ENCODE peak calls at places on chromosomes 6 and 20, in five cellular contexts. Y, H, O, V and A are unnamed samples.

GRCh38 chr20:47233333-47234188 is 122.9 kb downstream of the ZMYND8 start:
- DNase-seq in H (no peak), V (no peak), Y (peak; percentile 78), O (no peak), A (no peak)

GRCh38 chr20:50919567-50919966 is 11.7 kb downstream of the ADNP start:
- DNase-seq in O (peak; percentile 53), Y (peak; percentile 70), H (no peak), V (peak; percentile 61), A (no peak)

GRCh38 chr6:143629104-143630080 is 48.4 kb upstream of the PHACTR2 start:
- DNase-seq in O (no peak), V (no peak), H (no peak), Y (peak; percentile 34), A (no peak)

GRCh38 chr6:110319843-110320242 is 38.3 kb downstream of the METTL24 start:
- DNase-seq in Y (no peak), O (no peak), H (no peak), V (no peak), A (no peak)

GRCh38 chr6:22569281-22570184 is at the start of gene HDGFL1:
- DNase-seq in Y (no peak), H (no peak), O (no peak), V (peak; percentile 7), A (no peak)

GRCh38 chr6:11806561-11807317 is 28.1 kb upstream of the ADTRP start:
- DNase-seq in H (peak; percentile 3), Y (peak; percentile 6), O (no peak), V (no peak), A (no peak)

GRCh38 chr20:51404297-51405060 is 138.0 kb downstream of the NFATC2 start:
- DNase-seq in H (peak; percentile 85), O (no peak), Y (peak; percentile 57), V (no peak), A (no peak)

GRCh38 chr6:48624631-48625030 is 513.6 kb upstream of the PTCHD4 start:
- DNase-seq in O (no peak), V (no peak), H (no peak), Y (no peak), A (no peak)